ENCODE peak calls at places on chromosomes 7 and 10, in six cellular contexts. One of them, this sample, is unnamed. For H3K4me1, the result is how much of the 10 kb centered on the place peaks cover.

GRCh38 chr10:23439920-23440875 is 1.3 kb downstream of the OTUD1 start:
- DNase-seq in H1: no peak
- DNase-seq in H9: peak
- DNase-seq in IMR-90: peak
- DNase-seq in trophoblast cell: peak
- DNase-seq in mesenchymal stem cell: peak
- DNase-seq in this sample: peak

GRCh38 chr10:113520606-113521481 is 32.0 kb upstream of the HABP2 start:
- DNase-seq in trophoblast cell: peak
- DNase-seq in H1: no peak
- DNase-seq in H9: peak
- DNase-seq in mesenchymal stem cell: peak
- DNase-seq in IMR-90: peak
- DNase-seq in this sample: peak

GRCh38 chr10:6182454-6183098 is 20.2 kb upstream of the PFKFB3 start:
- DNase-seq in H9: no peak
- DNase-seq in H1: no peak
- DNase-seq in trophoblast cell: no peak
- DNase-seq in mesenchymal stem cell: no peak
- DNase-seq in IMR-90: no peak
- DNase-seq in this sample: no peak

GRCh38 chr7:140364819-140365218 is 33.5 kb downstream of the SLC37A3 start:
- DNase-seq in mesenchymal stem cell: no peak
- DNase-seq in IMR-90: no peak
- DNase-seq in H9: no peak
- DNase-seq in trophoblast cell: no peak
- DNase-seq in H1: no peak
- DNase-seq in this sample: no peak

GRCh38 chr10:110395350-110396283 is 90.9 kb upstream of the SMNDC1 start:
- DNase-seq in mesenchymal stem cell: peak
- DNase-seq in trophoblast cell: peak
- DNase-seq in H9: no peak
- DNase-seq in H1: no peak
- DNase-seq in IMR-90: peak
- DNase-seq in this sample: no peak

GRCh38 chr7:144118341-144118740 is 4.6 kb upstream of the OR2A14 start:
- DNase-seq in IMR-90: no peak
- DNase-seq in H1: no peak
- DNase-seq in H9: no peak
- DNase-seq in trophoblast cell: no peak
- DNase-seq in mesenchymal stem cell: no peak
- DNase-seq in this sample: no peak

GRCh38 chr7:617614-618538 is 98.2 kb upstream of the PDGFA start:
- DNase-seq in trophoblast cell: no peak
- DNase-seq in mesenchymal stem cell: no peak
- DNase-seq in H9: no peak
- DNase-seq in IMR-90: no peak
- DNase-seq in H1: no peak
- DNase-seq in this sample: no peak

GRCh38 chr7:130838738-130839137 is 104.7 kb upstream of the KLF14 start:
- DNase-seq in trophoblast cell: peak
- DNase-seq in mesenchymal stem cell: peak
- DNase-seq in IMR-90: peak
- DNase-seq in H1: no peak
- DNase-seq in H9: no peak
- DNase-seq in this sample: no peak

GRCh38 chr7:101390901-101391301 is 28.2 kb downstream of the COL26A1 start:
- DNase-seq in mesenchymal stem cell: peak
- DNase-seq in H9: peak
- DNase-seq in IMR-90: no peak
- DNase-seq in trophoblast cell: no peak
- DNase-seq in H1: no peak
- DNase-seq in this sample: peak

GRCh38 chr10:115696747-115697146 is 576.3 kb downstream of the GFRA1 start:
- DNase-seq in IMR-90: no peak
- DNase-seq in H1: no peak
- DNase-seq in mesenchymal stem cell: no peak
- DNase-seq in H9: no peak
- DNase-seq in trophoblast cell: no peak
- DNase-seq in this sample: no peak

GRCh38 chr10:16777473-16778370 is 39.5 kb downstream of the RSU1 start:
- DNase-seq in mesenchymal stem cell: peak
- DNase-seq in H1: no peak
- DNase-seq in H9: no peak
- DNase-seq in IMR-90: peak
- DNase-seq in trophoblast cell: no peak
- DNase-seq in this sample: peak

GRCh38 chr10:35749230-35749629 is 107.1 kb upstream of the FZD8 start:
- DNase-seq in H1: no peak
- DNase-seq in H9: no peak
- DNase-seq in trophoblast cell: no peak
- DNase-seq in IMR-90: no peak
- DNase-seq in mesenchymal stem cell: no peak
- DNase-seq in this sample: no peak

GRCh38 chr7:516216-516605 is 3.4 kb downstream of the PDGFA start:
- DNase-seq in H1: no peak
- DNase-seq in trophoblast cell: no peak
- DNase-seq in mesenchymal stem cell: peak
- DNase-seq in IMR-90: no peak
- DNase-seq in H9: no peak
- DNase-seq in this sample: no peak

GRCh38 chr7:102098986-102099385 is 187.7 kb upstream of the SH2B2 start:
- DNase-seq in mesenchymal stem cell: no peak
- DNase-seq in H9: no peak
- DNase-seq in trophoblast cell: no peak
- DNase-seq in H1: no peak
- DNase-seq in IMR-90: no peak
- DNase-seq in this sample: no peak

GRCh38 chr10:58438340-58438739 is 53.1 kb downstream of the TFAM start:
- DNase-seq in mesenchymal stem cell: peak
- DNase-seq in H1: no peak
- DNase-seq in H9: no peak
- DNase-seq in trophoblast cell: no peak
- DNase-seq in IMR-90: peak
- DNase-seq in this sample: no peak

GRCh38 chr10:107141539-107142061 is 22.9 kb downstream of the SORCS1 start:
- DNase-seq in H9: no peak
- DNase-seq in H1: no peak
- DNase-seq in trophoblast cell: no peak
- DNase-seq in mesenchymal stem cell: no peak
- DNase-seq in IMR-90: no peak
- DNase-seq in this sample: no peak

GRCh38 chr7:85928500-85928899 is 715.2 kb upstream of the GRM3 start:
- DNase-seq in H9: no peak
- DNase-seq in IMR-90: no peak
- DNase-seq in H1: peak
- DNase-seq in mesenchymal stem cell: no peak
- DNase-seq in trophoblast cell: no peak
- DNase-seq in this sample: no peak

GRCh38 chr10:73925539-73925938 is 14.6 kb downstream of the PLAU start:
- DNase-seq in trophoblast cell: no peak
- DNase-seq in IMR-90: no peak
- DNase-seq in H1: no peak
- DNase-seq in H9: no peak
- DNase-seq in mesenchymal stem cell: no peak
- DNase-seq in this sample: no peak

GRCh38 chr7:351681-352480 is 61.9 kb downstream of the FOXL3 start:
- DNase-seq in H9: no peak
- DNase-seq in IMR-90: no peak
- DNase-seq in trophoblast cell: no peak
- DNase-seq in H1: no peak
- DNase-seq in mesenchymal stem cell: no peak
- DNase-seq in this sample: no peak

GRCh38 chr10:28177944-28178637 is 124.8 kb downstream of the MPP7 start:
- DNase-seq in mesenchymal stem cell: peak
- DNase-seq in IMR-90: peak
- DNase-seq in trophoblast cell: no peak
- DNase-seq in H1: no peak
- DNase-seq in H9: no peak
- DNase-seq in this sample: no peak

GRCh38 chr10:131748831-131749766 is 151.7 kb upstream of the PPP2R2D start:
- DNase-seq in trophoblast cell: no peak
- DNase-seq in H1: no peak
- DNase-seq in H9: no peak
- DNase-seq in mesenchymal stem cell: no peak
- DNase-seq in IMR-90: no peak
- DNase-seq in this sample: no peak

GRCh38 chr10:73814896-73815718 is 3.7 kb upstream of the NDST2 start:
- DNase-seq in IMR-90: no peak
- DNase-seq in H9: peak
- DNase-seq in H1: no peak
- DNase-seq in mesenchymal stem cell: no peak
- DNase-seq in trophoblast cell: no peak
- DNase-seq in this sample: no peak

GRCh38 chr10:44874176-44874575 is 37.0 kb upstream of the TMEM72 start:
- DNase-seq in H9: no peak
- DNase-seq in IMR-90: no peak
- DNase-seq in H1: no peak
- DNase-seq in mesenchymal stem cell: no peak
- DNase-seq in trophoblast cell: no peak
- DNase-seq in this sample: no peak

GRCh38 chr7:145698526-145699262 is 417.9 kb upstream of the CNTNAP2 start:
- DNase-seq in H1: no peak
- DNase-seq in mesenchymal stem cell: peak
- DNase-seq in IMR-90: peak
- DNase-seq in H9: no peak
- DNase-seq in trophoblast cell: peak
- DNase-seq in this sample: no peak

GRCh38 chr7:46902463-46902862 is 679.4 kb downstream of the TNS3 start:
- DNase-seq in mesenchymal stem cell: no peak
- DNase-seq in IMR-90: no peak
- DNase-seq in H1: no peak
- DNase-seq in H9: no peak
- DNase-seq in trophoblast cell: no peak
- DNase-seq in this sample: no peak

GRCh38 chr10:17737021-17737965 is 14.7 kb upstream of the TMEM236 start:
- DNase-seq in H9: no peak
- DNase-seq in H1: no peak
- DNase-seq in IMR-90: peak
- DNase-seq in trophoblast cell: no peak
- DNase-seq in mesenchymal stem cell: peak
- DNase-seq in this sample: peak

GRCh38 chr7:23462846-23463245 is 7.4 kb downstream of the IGF2BP3 start:
- DNase-seq in trophoblast cell: no peak
- DNase-seq in mesenchymal stem cell: peak
- DNase-seq in H1: no peak
- DNase-seq in IMR-90: peak
- DNase-seq in H9: no peak
- DNase-seq in this sample: no peak

GRCh38 chr10:93077860-93078337 is 4.2 kb downstream of the CYP26A1 start:
- DNase-seq in trophoblast cell: no peak
- DNase-seq in mesenchymal stem cell: no peak
- DNase-seq in IMR-90: no peak
- DNase-seq in H1: no peak
- DNase-seq in H9: no peak
- DNase-seq in this sample: no peak

GRCh38 chr10:126671402-126671975 is 996 bp upstream of the C10orf90 start:
- DNase-seq in trophoblast cell: no peak
- DNase-seq in H9: no peak
- DNase-seq in mesenchymal stem cell: no peak
- DNase-seq in H1: no peak
- DNase-seq in IMR-90: no peak
- DNase-seq in this sample: no peak

GRCh38 chr10:63866747-63867140 is 345.5 kb downstream of the REEP3 start:
- DNase-seq in IMR-90: no peak
- DNase-seq in mesenchymal stem cell: peak
- DNase-seq in trophoblast cell: no peak
- DNase-seq in H1: no peak
- DNase-seq in H9: no peak
- DNase-seq in this sample: no peak

GRCh38 chr10:99621454-99622246 is 1.4 kb upstream of the SLC25A28 start:
- DNase-seq in mesenchymal stem cell: no peak
- DNase-seq in H1: no peak
- DNase-seq in IMR-90: no peak
- DNase-seq in trophoblast cell: no peak
- DNase-seq in H9: no peak
- DNase-seq in this sample: no peak
- H4K91ac ChIP-seq in mesenchymal stem cell: peak
- H4K91ac ChIP-seq in H1: peak
- H4K91ac ChIP-seq in IMR-90: peak
- H4K91ac ChIP-seq in trophoblast cell: peak
- H4K91ac ChIP-seq in H9: no peak
- H4K91ac ChIP-seq in this sample: no peak

DNA sequence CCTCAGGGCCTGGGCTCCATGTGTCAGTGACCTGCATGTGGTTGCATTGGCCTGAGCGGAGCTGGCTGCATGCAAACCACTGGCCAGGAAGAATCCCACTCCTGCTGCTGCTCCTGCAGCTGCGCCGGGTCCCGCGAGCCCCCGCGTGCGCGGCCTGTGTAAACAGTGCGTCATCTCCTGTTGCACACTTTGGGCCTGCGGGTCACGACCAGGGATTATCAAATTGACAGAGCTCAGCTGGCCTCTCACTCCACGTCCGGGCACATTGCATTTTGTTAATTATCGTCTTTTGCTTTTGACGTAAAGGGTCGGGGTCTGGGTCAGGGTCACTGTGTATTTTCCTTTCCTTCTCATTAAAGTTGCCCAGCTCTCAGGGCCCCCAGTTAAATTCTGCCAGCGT is 132.6 kb downstream of the RGS10 start:
- DNase-seq in mesenchymal stem cell: peak
- DNase-seq in trophoblast cell: peak
- DNase-seq in H9: no peak
- DNase-seq in IMR-90: peak
- DNase-seq in H1: no peak
- DNase-seq in this sample: no peak
- H3K4me1 ChIP-seq in mesenchymal stem cell: under half
- H3K4me1 ChIP-seq in trophoblast cell: under half
- H3K4me1 ChIP-seq in H9: under half
- H3K4me1 ChIP-seq in IMR-90: under half
- H3K4me1 ChIP-seq in H1: under half
- H3K4me1 ChIP-seq in this sample: under half

GRCh38 chr7:148807451-148807850 is 76.6 kb downstream of the EZH2 start:
- DNase-seq in mesenchymal stem cell: no peak
- DNase-seq in trophoblast cell: no peak
- DNase-seq in H1: no peak
- DNase-seq in H9: no peak
- DNase-seq in IMR-90: no peak
- DNase-seq in this sample: no peak
- H4K91ac ChIP-seq in mesenchymal stem cell: no peak
- H4K91ac ChIP-seq in trophoblast cell: no peak
- H4K91ac ChIP-seq in H1: no peak
- H4K91ac ChIP-seq in H9: no peak
- H4K91ac ChIP-seq in IMR-90: no peak
- H4K91ac ChIP-seq in this sample: no peak

GRCh38 chr7:42068554-42069280 is 168.3 kb downstream of the GLI3 start:
- DNase-seq in H9: no peak
- DNase-seq in H1: no peak
- DNase-seq in trophoblast cell: no peak
- DNase-seq in IMR-90: no peak
- DNase-seq in mesenchymal stem cell: no peak
- DNase-seq in this sample: peak
- H3K4me1 ChIP-seq in H9: under half
- H3K4me1 ChIP-seq in H1: under half
- H3K4me1 ChIP-seq in trophoblast cell: under half
- H3K4me1 ChIP-seq in IMR-90: under half
- H3K4me1 ChIP-seq in mesenchymal stem cell: under half
- H3K4me1 ChIP-seq in this sample: half or more